ENCODE peak calls at places on chromosome 3, in five cellular contexts. R is CD8-positive, alpha-beta memory T cell; B is HTR-8/SVneo; N is Kasumi-1; U is neural crest cell. K is an unnamed sample.

GRCh38 chr3:36648241-36649034 is 115.9 kb downstream of the DCLK3 start:
- DNase-seq in B (peak; percentile 18), N (no peak), U (no peak), R (no peak), K (no peak)

GRCh38 chr3:161796780-161797179 is 300.2 kb downstream of the OTOL1 start:
- DNase-seq in U (no peak), R (no peak), N (no peak), B (no peak), K (no peak)

GRCh38 chr3:73294532-73294931 is 233.1 kb downstream of the EBLN2 start:
- DNase-seq in R (no peak), U (no peak), N (no peak), B (no peak), K (no peak)

GRCh38 chr3:17195856-17196604 is 311.3 kb downstream of the PLCL2 start:
- DNase-seq in R (no peak), U (no peak), B (no peak), N (peak; percentile 36), K (peak; percentile 8)

GRCh38 chr3:105385868-105386508 is 19.3 kb downstream of the ALCAM start:
- DNase-seq in B (no peak), U (no peak), N (peak; percentile 4), R (no peak), K (peak; percentile 30)

GRCh38 chr3:122560680-122561079 is 3.4 kb downstream of the PARP9 start:
- DNase-seq in U (peak; percentile 41), B (peak; percentile 58), N (peak; percentile 71), R (peak; percentile 54), K (peak; percentile 60)

GRCh38 chr3:62134061-62134496 is 239.3 kb downstream of the FEZF2 start:
- DNase-seq in R (no peak), B (peak; percentile 10), N (peak; percentile 82), U (no peak), K (no peak)

GRCh38 chr3:127536818-127537810 is 53.4 kb downstream of the TPRA1 start:
- DNase-seq in U (peak; percentile 29), N (no peak), R (no peak), B (no peak), K (no peak)

GRCh38 chr3:182979103-182979697 is 1.1 kb downstream of the DCUN1D1 start:
- DNase-seq in B (no peak), U (no peak), R (no peak), N (no peak), K (no peak)

GRCh38 chr3:58111513-58112184 is 99.1 kb downstream of the DNASE1L3 start:
- DNase-seq in R (no peak), N (no peak), B (no peak), U (no peak), K (no peak)

GRCh38 chr3:190229632-190230424 is 92.4 kb downstream of the CLDN1 start:
- DNase-seq in B (no peak), R (no peak), N (no peak), U (no peak), K (no peak)

GRCh38 chr3:171115667-171116066 is 89.1 kb upstream of the SLC2A2 start:
- DNase-seq in U (no peak), B (no peak), R (no peak), N (no peak), K (no peak)

GRCh38 chr3:150925751-150926201 is 20.5 kb upstream of the MINDY4B start:
- DNase-seq in R (peak; percentile 29), B (peak; percentile 51), N (peak; percentile 79), U (peak; percentile 40), K (no peak)

GRCh38 chr3:157789162-157789561 is 285.9 kb upstream of the VEPH1 start:
- DNase-seq in R (no peak), N (no peak), B (no peak), U (no peak), K (no peak)

GRCh38 chr3:183868804-183869203 is 15.9 kb downstream of the PARL start:
- DNase-seq in U (no peak), N (peak; percentile 95), B (no peak), R (no peak), K (peak; percentile 42)

GRCh38 chr3:171700653-171701052 is 109.6 kb downstream of the PLD1 start:
- DNase-seq in N (no peak), U (no peak), B (no peak), R (no peak), K (no peak)

K was measured in HL-60.